ENCODE peak calls at places on chromosomes 12 and 14, in eight cellular contexts. F is Karpas-422; I is right lobe of liver; X is tibial nerve; U is CD4-positive, CD25-positive, alpha-beta regulatory T cell; O is PC-3; E is fibroblast of lung; A is lung. Q is an unnamed sample.
A peak's percentile ranks its signal among the peaks of the same experiment; 100 is the strongest.

GRCh38 chr12:11877102-11877826 is 193.5 kb upstream of the BCL2L14 start:
- DNase-seq in F (no peak), E (no peak), U (no peak), X (no peak), A (no peak), I (no peak), O (no peak), Q (no peak)

GRCh38 chr12:123949118-123949774 is 23.4 kb downstream of the CCDC92 start:
- DNase-seq in F (no peak), O (no peak), A (no peak), U (no peak), X (no peak), I (peak; percentile 76), E (no peak), Q (no peak)

GRCh38 chr14:91891721-91892220 is 24.4 kb upstream of the TC2N start:
- DNase-seq in U (no peak), I (no peak), F (no peak), O (no peak), A (no peak), E (peak; percentile 36), X (no peak), Q (no peak)

GRCh38 chr12:29863665-29864064 is 79.9 kb upstream of the TMTC1 start:
- DNase-seq in I (no peak), X (no peak), E (no peak), F (no peak), O (no peak), U (no peak), A (no peak), Q (no peak)

GRCh38 chr12:76024102-76024781 is 7.3 kb downstream of the PHLDA1 start:
- DNase-seq in O (peak; percentile 29), A (no peak), U (no peak), F (no peak), E (no peak), I (no peak), X (no peak), Q (no peak)

GRCh38 chr12:70853326-70853725 is 67.2 kb downstream of the PTPRR start:
- DNase-seq in F (no peak), U (no peak), O (no peak), A (peak; percentile 48), I (peak; percentile 59), E (peak; percentile 99), X (no peak), Q (no peak)

GRCh38 chr14:79404874-79405273 is 806.4 kb downstream of the DIO2 start:
- DNase-seq in E (peak; percentile 11), I (no peak), O (no peak), A (no peak), U (no peak), F (no peak), X (no peak), Q (no peak)

GRCh38 chr14:51394804-51395203 is 154.8 kb downstream of the TMX1 start:
- DNase-seq in O (peak; percentile 55), I (no peak), F (no peak), A (no peak), U (no peak), E (no peak), X (no peak), Q (no peak)

GRCh38 chr12:122168492-122168891 is 5.5 kb downstream of the IL31 start:
- DNase-seq in X (no peak), A (no peak), O (no peak), I (no peak), F (no peak), U (no peak), E (no peak), Q (no peak)

GRCh38 chr12:122174155-122174845 is at the start of gene IL31:
- DNase-seq in A (no peak), X (no peak), F (no peak), I (no peak), O (no peak), E (no peak), U (no peak), Q (no peak)

GRCh38 chr12:122171399-122171798 is 2.6 kb downstream of the IL31 start:
- DNase-seq in I (no peak), A (no peak), F (no peak), E (no peak), O (no peak), X (no peak), U (no peak), Q (no peak)

GRCh38 chr12:122167328-122167925 is 6.6 kb downstream of the IL31 start:
- DNase-seq in A (no peak), E (no peak), O (no peak), X (no peak), F (no peak), U (no peak), I (no peak), Q (no peak)

GRCh38 chr12:122172262-122172939 is 1.6 kb downstream of the IL31 start:
- DNase-seq in F (no peak), X (no peak), A (no peak), O (no peak), I (no peak), E (no peak), U (no peak), Q (no peak)
- H3K4me1 ChIP-seq in F (no peaks in the 10 kb centered on the region), X (no peaks in the 10 kb centered on the region), A (no peaks in the 10 kb centered on the region), O (no peaks in the 10 kb centered on the region), I (no peaks in the 10 kb centered on the region), E (no peaks in the 10 kb centered on the region), U (no peaks in the 10 kb centered on the region), Q (no peaks in the 10 kb centered on the region)

DNA sequence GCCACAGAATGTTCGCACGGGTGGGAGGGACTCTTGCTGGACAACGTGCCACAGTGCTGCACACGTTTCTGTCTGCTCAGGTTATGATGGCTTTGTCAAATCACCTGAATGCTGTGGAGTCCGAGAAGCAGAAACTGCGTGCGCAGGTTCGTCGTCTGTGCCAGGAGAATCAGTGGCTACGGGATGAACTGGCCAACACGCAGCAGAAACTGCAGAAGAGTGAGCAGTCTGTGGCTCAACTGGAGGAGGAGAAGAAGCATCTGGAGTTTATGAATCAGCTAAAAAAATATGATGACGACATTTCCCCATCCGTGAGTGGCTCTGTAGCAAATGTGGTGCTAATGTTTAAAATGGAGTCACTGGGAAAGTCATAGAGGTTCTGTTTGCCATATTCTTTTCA is 28.5 kb downstream of the KLC1 start:
- DNase-seq in X (no peak), I (no peak), E (peak; percentile 77), O (no peak), U (no peak), F (no peak), A (no peak), Q (no peak)
- H3K36me3 ChIP-seq in X (peaks cover 40% of the 10 kb centered on the region), I (no peaks in the 10 kb centered on the region), E (peaks cover 29% of the 10 kb centered on the region), O (peaks cover 65% of the 10 kb centered on the region), U (peaks cover 81% of the 10 kb centered on the region), F (peaks cover 41% of the 10 kb centered on the region), A (peaks cover 35% of the 10 kb centered on the region), Q (peaks cover 72% of the 10 kb centered on the region)

GRCh38 chr12:118061011-118061875 is at the start of gene WSB2:
- DNase-seq in U (peak; percentile 45), O (peak; percentile 41), A (peak; percentile 76), E (peak; percentile 71), X (peak; percentile 69), I (peak; percentile 84), F (peak; percentile 66), Q (no peak)
- H3K4me1 ChIP-seq in U (peaks cover 48% of the 10 kb centered on the region), O (peaks cover 40% of the 10 kb centered on the region), A (peaks cover 4% of the 10 kb centered on the region), E (peaks cover 3% of the 10 kb centered on the region), X (peaks cover 11% of the 10 kb centered on the region), I (peaks cover 9% of the 10 kb centered on the region), F (peaks cover 42% of the 10 kb centered on the region), Q (peaks cover 17% of the 10 kb centered on the region)

GRCh38 chr12:120574106-120574505 is 7.1 kb downstream of the POP5 start:
- DNase-seq in U (no peak), A (no peak), I (no peak), F (no peak), O (no peak), E (no peak), X (no peak), Q (no peak)
- H3K36me3 ChIP-seq in U (peaks cover 90% of the 10 kb centered on the region), A (peaks cover 61% of the 10 kb centered on the region), I (peaks cover 34% of the 10 kb centered on the region), F (peaks cover 55% of the 10 kb centered on the region), O (peaks cover 84% of the 10 kb centered on the region), E (peaks cover 18% of the 10 kb centered on the region), X (peaks cover 38% of the 10 kb centered on the region), Q (peaks cover 92% of the 10 kb centered on the region)

GRCh38 chr12:108797677-108798076 is 59.7 kb downstream of the SSH1 start:
- DNase-seq in A (no peak), X (no peak), O (no peak), I (no peak), E (no peak), F (no peak), U (no peak), Q (no peak)

GRCh38 chr12:108799528-108800243 is 57.7 kb downstream of the SSH1 start:
- DNase-seq in X (no peak), U (no peak), E (no peak), F (peak; percentile 93), I (no peak), A (no peak), O (no peak), Q (no peak)

GRCh38 chr12:108801736-108802665 is 55.4 kb downstream of the SSH1 start:
- DNase-seq in E (peak; percentile 84), U (no peak), F (no peak), X (peak; percentile 54), O (peak; percentile 13), A (no peak), I (no peak), Q (no peak)

GRCh38 chr12:108800591-108800990 is 56.8 kb downstream of the SSH1 start:
- DNase-seq in I (no peak), O (no peak), U (no peak), A (no peak), E (no peak), X (no peak), F (no peak), Q (no peak)

GRCh38 chr12:108798551-108799221 is 58.7 kb downstream of the SSH1 start:
- DNase-seq in F (no peak), A (no peak), X (no peak), U (no peak), O (no peak), E (peak; percentile 76), I (no peak), Q (no peak)
- H3K4me1 ChIP-seq in F (peaks cover 38% of the 10 kb centered on the region), A (peaks cover 3% of the 10 kb centered on the region), X (peaks cover 15% of the 10 kb centered on the region), U (peaks cover 5% of the 10 kb centered on the region), O (peaks cover 6% of the 10 kb centered on the region), E (peaks cover 31% of the 10 kb centered on the region), I (peaks cover under 1% of the 10 kb centered on the region), Q (no peaks in the 10 kb centered on the region)

GRCh38 chr12:79858518-79858917 is 76.4 kb downstream of the PPP1R12A start:
- DNase-seq in A (no peak), O (no peak), I (no peak), E (no peak), F (no peak), X (no peak), U (no peak), Q (no peak)

DNA sequence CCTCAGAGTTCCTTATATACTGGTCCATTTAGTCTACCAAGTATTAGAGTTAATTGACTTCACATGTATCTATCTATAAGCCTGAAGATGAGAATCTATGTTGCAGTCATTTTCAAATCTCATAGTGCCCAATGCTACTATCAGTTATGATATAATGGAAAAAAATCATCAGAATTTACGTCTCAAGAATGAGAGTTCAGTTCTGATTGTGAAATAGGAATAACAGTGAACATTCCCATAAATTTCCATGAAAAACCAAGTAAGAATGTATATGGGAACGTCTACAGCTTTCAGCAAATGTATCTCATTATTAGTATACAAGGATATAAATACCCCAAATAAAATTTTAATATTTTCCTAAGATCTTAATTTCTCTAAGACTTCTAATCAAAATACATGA is 77.2 kb downstream of the PPP1R12A start:
- DNase-seq in A (no peak), F (no peak), X (no peak), U (no peak), E (no peak), I (no peak), O (no peak), Q (no peak)
- H3K36me3 ChIP-seq in A (no peaks in the 10 kb centered on the region), F (peaks cover 25% of the 10 kb centered on the region), X (no peaks in the 10 kb centered on the region), U (peaks cover 26% of the 10 kb centered on the region), E (no peaks in the 10 kb centered on the region), I (no peaks in the 10 kb centered on the region), O (peaks cover 8% of the 10 kb centered on the region), Q (peaks cover 4% of the 10 kb centered on the region)

Q was measured in HAP-1.